ENCODE peak calls at places on chromosome 11, in five cellular contexts. One of them, this sample, is unnamed.

GRCh38 chr11:19220903-19221682 is 19.3 kb upstream of the CSRP3 start:
- DNase-seq in H9: no peak
- DNase-seq in H1: no peak
- DNase-seq in mesenchymal stem cell: no peak
- DNase-seq in trophoblast cell: peak
- DNase-seq in this sample: no peak

GRCh38 chr11:43988040-43988793 is 45.8 kb downstream of the C11orf96 start:
- DNase-seq in mesenchymal stem cell: peak
- DNase-seq in H9: no peak
- DNase-seq in H1: no peak
- DNase-seq in trophoblast cell: no peak
- DNase-seq in this sample: no peak

GRCh38 chr11:64207247-64208085 is 945 bp downstream of the FERMT3 start:
- DNase-seq in mesenchymal stem cell: peak
- DNase-seq in trophoblast cell: peak
- DNase-seq in H1: no peak
- DNase-seq in H9: no peak
- DNase-seq in this sample: no peak

GRCh38 chr11:75024764-75025211 is 36.1 kb downstream of the NEU3 start:
- DNase-seq in mesenchymal stem cell: no peak
- DNase-seq in H1: no peak
- DNase-seq in H9: no peak
- DNase-seq in trophoblast cell: no peak
- DNase-seq in this sample: no peak

GRCh38 chr11:5291207-5291838 is 10.4 kb downstream of the OR51B4 start:
- DNase-seq in mesenchymal stem cell: peak
- DNase-seq in H9: peak
- DNase-seq in H1: no peak
- DNase-seq in trophoblast cell: peak
- DNase-seq in this sample: no peak

GRCh38 chr11:85682330-85683305 is 3.4 kb downstream of the CCDC89 start:
- DNase-seq in H9: no peak
- DNase-seq in mesenchymal stem cell: no peak
- DNase-seq in trophoblast cell: peak
- DNase-seq in H1: no peak
- DNase-seq in this sample: no peak

GRCh38 chr11:122642472-122642922 is 13.0 kb upstream of the UBASH3B start:
- DNase-seq in mesenchymal stem cell: peak
- DNase-seq in H1: no peak
- DNase-seq in trophoblast cell: no peak
- DNase-seq in H9: no peak
- DNase-seq in this sample: no peak

GRCh38 chr11:69055212-69055586 is 6.5 kb downstream of the TPCN2 start:
- DNase-seq in trophoblast cell: no peak
- DNase-seq in H1: no peak
- DNase-seq in mesenchymal stem cell: no peak
- DNase-seq in H9: no peak
- DNase-seq in this sample: no peak

GRCh38 chr11:120805960-120806555 is 217.8 kb upstream of the TBCEL start:
- DNase-seq in H1: no peak
- DNase-seq in mesenchymal stem cell: no peak
- DNase-seq in trophoblast cell: no peak
- DNase-seq in H9: no peak
- DNase-seq in this sample: no peak

GRCh38 chr11:69382131-69383128 is 88.5 kb downstream of the MYEOV start:
- DNase-seq in trophoblast cell: peak
- DNase-seq in mesenchymal stem cell: no peak
- DNase-seq in H9: peak
- DNase-seq in H1: peak
- DNase-seq in this sample: no peak

GRCh38 chr11:94457118-94458029 is 36.3 kb downstream of the MRE11 start:
- DNase-seq in trophoblast cell: peak
- DNase-seq in H9: no peak
- DNase-seq in mesenchymal stem cell: peak
- DNase-seq in H1: no peak
- DNase-seq in this sample: no peak

GRCh38 chr11:61901353-61901858 is 10.1 kb upstream of the FADS3 start:
- DNase-seq in trophoblast cell: no peak
- DNase-seq in H9: no peak
- DNase-seq in mesenchymal stem cell: no peak
- DNase-seq in H1: no peak
- DNase-seq in this sample: no peak

GRCh38 chr11:102494216-102494615 is 36.3 kb downstream of the MMP7 start:
- DNase-seq in H1: no peak
- DNase-seq in mesenchymal stem cell: no peak
- DNase-seq in trophoblast cell: peak
- DNase-seq in H9: no peak
- DNase-seq in this sample: no peak

GRCh38 chr11:79087238-79087956 is 353.4 kb downstream of the TENM4 start:
- DNase-seq in mesenchymal stem cell: peak
- DNase-seq in H1: no peak
- DNase-seq in trophoblast cell: peak
- DNase-seq in H9: no peak
- DNase-seq in this sample: peak

GRCh38 chr11:72429626-72430025 is 4.7 kb downstream of the CLPB start:
- DNase-seq in H9: no peak
- DNase-seq in mesenchymal stem cell: no peak
- DNase-seq in trophoblast cell: no peak
- DNase-seq in H1: no peak
- DNase-seq in this sample: no peak

GRCh38 chr11:72433455-72434061 is 773 bp downstream of the CLPB start:
- DNase-seq in H9: no peak
- DNase-seq in trophoblast cell: no peak
- DNase-seq in H1: no peak
- DNase-seq in mesenchymal stem cell: no peak
- DNase-seq in this sample: no peak

GRCh38 chr11:72431846-72432245 is 2.5 kb downstream of the CLPB start:
- DNase-seq in trophoblast cell: peak
- DNase-seq in H9: no peak
- DNase-seq in H1: no peak
- DNase-seq in mesenchymal stem cell: no peak
- DNase-seq in this sample: no peak

GRCh38 chr11:72430743-72431570 is 3.4 kb downstream of the CLPB start:
- DNase-seq in H1: no peak
- DNase-seq in H9: peak
- DNase-seq in trophoblast cell: peak
- DNase-seq in mesenchymal stem cell: peak
- DNase-seq in this sample: no peak

GRCh38 chr11:72432347-72433287 is 1.7 kb downstream of the CLPB start:
- DNase-seq in H9: no peak
- DNase-seq in H1: no peak
- DNase-seq in trophoblast cell: no peak
- DNase-seq in mesenchymal stem cell: no peak
- DNase-seq in this sample: no peak
- H3K27ac ChIP-seq in H9: no peak
- H3K27ac ChIP-seq in H1: no peak
- H3K27ac ChIP-seq in trophoblast cell: no peak
- H3K27ac ChIP-seq in mesenchymal stem cell: no peak
- H3K27ac ChIP-seq in this sample: no peak

DNA sequence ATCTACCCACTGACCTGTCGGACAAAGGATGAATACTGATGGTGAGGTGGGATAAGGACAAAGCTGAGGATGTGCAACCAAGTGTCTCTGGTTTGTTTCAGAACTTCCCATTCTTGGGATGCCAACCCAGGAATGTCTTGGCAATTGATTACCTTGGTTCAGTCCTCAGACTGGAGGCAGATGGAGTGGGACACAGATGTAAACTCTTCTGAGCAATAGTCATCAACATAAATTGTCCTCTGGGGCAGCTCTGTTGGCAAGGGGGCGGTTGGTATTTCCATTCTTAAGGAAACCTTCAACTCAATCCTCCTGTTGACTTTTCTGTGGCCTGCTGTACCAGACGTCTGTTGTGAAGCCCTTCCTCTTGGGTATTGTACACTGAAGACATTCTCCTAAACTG is 6.8 kb downstream of the ABTB2 start:
- DNase-seq in mesenchymal stem cell: no peak
- DNase-seq in H9: peak
- DNase-seq in trophoblast cell: no peak
- DNase-seq in H1: no peak
- DNase-seq in this sample: no peak
- H2BK12ac ChIP-seq in mesenchymal stem cell: no peak
- H2BK12ac ChIP-seq in H9: no peak
- H2BK12ac ChIP-seq in trophoblast cell: no peak
- H2BK12ac ChIP-seq in H1: no peak
- H2BK12ac ChIP-seq in this sample: no peak

DNA sequence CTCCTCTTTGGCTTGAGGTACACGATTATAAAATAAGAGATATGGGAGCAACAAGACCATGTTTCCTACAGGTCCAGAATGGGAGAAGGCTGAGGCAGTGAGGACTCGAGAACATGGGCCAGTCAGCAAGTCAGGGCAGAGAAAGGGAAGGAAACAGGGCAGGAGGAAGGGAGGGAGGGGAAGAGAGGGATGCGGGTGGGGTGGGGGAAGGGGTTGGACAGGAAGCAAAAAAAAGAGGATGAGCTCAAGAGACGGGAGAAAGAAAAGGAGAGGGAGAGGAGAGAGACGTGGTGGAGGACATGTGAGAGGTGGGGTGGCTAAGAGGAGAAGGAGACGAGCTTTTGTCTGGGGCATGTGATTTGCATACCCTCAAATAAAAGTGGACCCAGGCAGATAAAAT is 389.5 kb upstream of the B3GAT1 start:
- DNase-seq in H9: no peak
- DNase-seq in mesenchymal stem cell: no peak
- DNase-seq in H1: no peak
- DNase-seq in trophoblast cell: no peak
- DNase-seq in this sample: no peak
- H2AFZ ChIP-seq in H9: no peak
- H2AFZ ChIP-seq in mesenchymal stem cell: no peak
- H2AFZ ChIP-seq in H1: peak
- H2AFZ ChIP-seq in trophoblast cell: no peak
- H2AFZ ChIP-seq in this sample: peak

GRCh38 chr11:117722074-117722473 is 74.9 kb downstream of the DSCAML1 start:
- DNase-seq in H9: no peak
- DNase-seq in trophoblast cell: no peak
- DNase-seq in mesenchymal stem cell: no peak
- DNase-seq in H1: no peak
- DNase-seq in this sample: no peak
- H3K27ac ChIP-seq in H9: no peak
- H3K27ac ChIP-seq in trophoblast cell: no peak
- H3K27ac ChIP-seq in mesenchymal stem cell: no peak
- H3K27ac ChIP-seq in H1: no peak
- H3K27ac ChIP-seq in this sample: no peak

GRCh38 chr11:67118059-67118766 is 850 bp upstream of the KDM2A start:
- DNase-seq in H1: peak
- DNase-seq in trophoblast cell: peak
- DNase-seq in H9: peak
- DNase-seq in mesenchymal stem cell: no peak
- DNase-seq in this sample: no peak

GRCh38 chr11:67117667-67118058 is 1.4 kb upstream of the KDM2A start:
- DNase-seq in H1: peak
- DNase-seq in H9: peak
- DNase-seq in mesenchymal stem cell: no peak
- DNase-seq in trophoblast cell: peak
- DNase-seq in this sample: no peak

GRCh38 chr11:67118801-67119576 is at the start of gene KDM2A:
- DNase-seq in mesenchymal stem cell: peak
- DNase-seq in H9: peak
- DNase-seq in H1: peak
- DNase-seq in trophoblast cell: peak
- DNase-seq in this sample: peak

GRCh38 chr11:67119577-67120391 is 721 bp downstream of the KDM2A start:
- DNase-seq in H1: peak
- DNase-seq in trophoblast cell: peak
- DNase-seq in H9: no peak
- DNase-seq in mesenchymal stem cell: peak
- DNase-seq in this sample: peak

DNA sequence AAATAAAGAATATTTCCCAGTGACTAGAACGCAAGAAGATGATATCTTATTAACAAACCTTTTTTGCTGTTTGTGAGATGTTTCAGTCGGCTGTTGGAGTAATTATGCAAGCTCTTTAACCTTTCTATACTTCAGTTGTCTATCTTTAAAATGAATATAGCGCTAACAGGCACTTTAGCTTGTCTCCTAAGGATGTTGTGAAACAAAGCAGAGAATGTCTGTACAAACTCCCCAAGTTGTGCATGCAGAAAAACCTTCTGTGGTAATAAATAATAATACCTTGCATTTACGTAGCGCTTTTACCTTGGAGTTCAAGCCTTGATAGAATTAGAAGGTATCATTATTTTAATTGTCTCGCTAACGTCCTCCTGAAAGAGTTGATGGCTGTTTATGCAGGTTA is 1.9 kb upstream of the KDM2A start:
- DNase-seq in H1: no peak
- DNase-seq in mesenchymal stem cell: peak
- DNase-seq in trophoblast cell: no peak
- DNase-seq in H9: no peak
- DNase-seq in this sample: no peak
- H2BK12ac ChIP-seq in H1: no peak
- H2BK12ac ChIP-seq in mesenchymal stem cell: peak
- H2BK12ac ChIP-seq in trophoblast cell: no peak
- H2BK12ac ChIP-seq in H9: no peak
- H2BK12ac ChIP-seq in this sample: no peak

DNA sequence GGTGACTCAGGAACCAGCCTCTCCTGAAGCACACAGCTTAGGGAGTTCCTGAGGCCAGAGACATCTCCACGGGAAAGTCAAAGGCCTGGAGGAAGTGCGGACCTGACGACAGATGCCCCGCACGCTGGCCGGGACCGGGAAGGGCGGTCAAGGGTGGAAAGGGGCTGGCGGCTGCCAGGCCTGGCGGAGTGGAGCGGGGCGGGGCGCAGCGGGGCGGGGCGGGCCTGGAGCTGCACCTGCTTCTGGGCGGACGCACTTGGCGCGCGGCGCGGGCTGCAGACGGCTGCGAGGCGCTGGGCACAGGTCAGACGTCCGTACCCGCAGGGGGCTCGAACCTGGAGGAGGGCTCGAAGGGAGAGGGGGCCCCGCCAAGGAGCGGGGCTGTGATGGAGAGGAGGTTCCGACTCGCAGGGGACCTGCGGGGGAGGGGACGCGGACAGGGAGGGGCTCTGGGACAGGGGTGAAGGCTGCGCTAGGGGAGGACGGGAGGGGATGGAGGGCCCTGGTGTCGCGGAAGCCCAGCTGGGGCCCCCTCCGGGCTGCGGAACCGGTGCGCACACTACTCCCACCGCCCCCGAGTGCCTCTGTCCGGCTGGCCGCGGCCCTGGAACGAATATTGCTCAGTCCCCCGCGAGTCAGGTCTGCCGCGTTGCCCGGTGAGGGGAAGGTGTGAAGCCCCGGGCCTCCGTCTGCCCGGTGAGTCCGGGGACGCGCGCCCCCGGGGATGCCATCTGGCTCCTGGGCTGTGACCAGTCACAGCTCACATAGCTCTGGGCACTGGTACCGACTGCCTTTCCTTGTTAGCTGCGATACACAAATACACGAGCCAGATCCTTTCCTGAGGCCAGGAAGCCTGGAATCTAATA is at the start of gene TMEM45B:
- DNase-seq in H9: peak
- DNase-seq in H1: peak
- DNase-seq in mesenchymal stem cell: no peak
- DNase-seq in trophoblast cell: no peak
- DNase-seq in this sample: no peak
- H2AFZ ChIP-seq in H9: no peak
- H2AFZ ChIP-seq in H1: peak
- H2AFZ ChIP-seq in mesenchymal stem cell: no peak
- H2AFZ ChIP-seq in trophoblast cell: no peak
- H2AFZ ChIP-seq in this sample: peak

GRCh38 chr11:33015621-33016551 is at the start of gene DEPDC7:
- DNase-seq in mesenchymal stem cell: peak
- DNase-seq in trophoblast cell: peak
- DNase-seq in H9: peak
- DNase-seq in H1: peak
- DNase-seq in this sample: peak
- H3K27ac ChIP-seq in mesenchymal stem cell: peak
- H3K27ac ChIP-seq in trophoblast cell: peak
- H3K27ac ChIP-seq in H9: no peak
- H3K27ac ChIP-seq in H1: no peak
- H3K27ac ChIP-seq in this sample: no peak